ENCODE peak calls at places on chromosomes 11 and 22, in six cellular contexts. One of them, this sample, is unnamed.
A peak's percentile ranks its signal among the peaks of the same experiment; 100 is the strongest.

GRCh38 chr11:30859709-30860108 is 273.6 kb upstream of the MPPED2 start:
- DNase-seq in right atrium auricular region: no peak
- DNase-seq in neural progenitor cell: no peak
- DNase-seq in hepatocyte: peak; percentile 15
- DNase-seq in CD8-positive, alpha-beta T cell: no peak
- DNase-seq in BE2C: no peak
- DNase-seq in this sample: no peak

GRCh38 chr11:69327741-69328191 is 33.8 kb downstream of the MYEOV start:
- DNase-seq in right atrium auricular region: peak; percentile 46
- DNase-seq in BE2C: no peak
- DNase-seq in hepatocyte: no peak
- DNase-seq in CD8-positive, alpha-beta T cell: no peak
- DNase-seq in neural progenitor cell: no peak
- DNase-seq in this sample: no peak

GRCh38 chr22:39664485-39665200 is 94.1 kb downstream of the CACNA1I start:
- DNase-seq in BE2C: no peak
- DNase-seq in hepatocyte: peak; percentile 38
- DNase-seq in CD8-positive, alpha-beta T cell: peak; percentile 54
- DNase-seq in neural progenitor cell: peak; percentile 92
- DNase-seq in right atrium auricular region: no peak
- DNase-seq in this sample: no peak

GRCh38 chr22:39943366-39943765 is 16.8 kb upstream of the TMA7B start:
- DNase-seq in CD8-positive, alpha-beta T cell: peak; percentile 51
- DNase-seq in right atrium auricular region: no peak
- DNase-seq in BE2C: peak; percentile 30
- DNase-seq in neural progenitor cell: peak; percentile 61
- DNase-seq in hepatocyte: no peak
- DNase-seq in this sample: no peak

GRCh38 chr22:39302431-39302960 is 16.9 kb downstream of the RPL3 start:
- DNase-seq in hepatocyte: no peak
- DNase-seq in CD8-positive, alpha-beta T cell: no peak
- DNase-seq in neural progenitor cell: no peak
- DNase-seq in BE2C: no peak
- DNase-seq in right atrium auricular region: no peak
- DNase-seq in this sample: no peak

GRCh38 chr11:73652046-73652730 is 5.8 kb downstream of the PLEKHB1 start:
- DNase-seq in neural progenitor cell: peak; percentile 92
- DNase-seq in hepatocyte: no peak
- DNase-seq in right atrium auricular region: no peak
- DNase-seq in CD8-positive, alpha-beta T cell: no peak
- DNase-seq in BE2C: no peak
- DNase-seq in this sample: no peak

GRCh38 chr22:20256562-20257473 is 11.3 kb downstream of the RTN4R start:
- DNase-seq in BE2C: peak; percentile 67
- DNase-seq in hepatocyte: no peak
- DNase-seq in right atrium auricular region: no peak
- DNase-seq in CD8-positive, alpha-beta T cell: no peak
- DNase-seq in neural progenitor cell: no peak
- DNase-seq in this sample: no peak

GRCh38 chr11:30346068-30346688 is 23.3 kb downstream of the ARL14EP start:
- DNase-seq in CD8-positive, alpha-beta T cell: no peak
- DNase-seq in hepatocyte: peak; percentile 87
- DNase-seq in neural progenitor cell: peak; percentile 82
- DNase-seq in right atrium auricular region: no peak
- DNase-seq in BE2C: no peak
- DNase-seq in this sample: peak; percentile 14

GRCh38 chr11:35500744-35501143 is 24.7 kb downstream of the PAMR1 start:
- DNase-seq in BE2C: no peak
- DNase-seq in right atrium auricular region: no peak
- DNase-seq in CD8-positive, alpha-beta T cell: no peak
- DNase-seq in hepatocyte: no peak
- DNase-seq in neural progenitor cell: no peak
- DNase-seq in this sample: no peak

GRCh38 chr11:6319879-6320410 is 356 bp downstream of the CAVIN3 start:
- DNase-seq in BE2C: no peak
- DNase-seq in right atrium auricular region: peak; percentile 94
- DNase-seq in neural progenitor cell: peak; percentile 80
- DNase-seq in CD8-positive, alpha-beta T cell: no peak
- DNase-seq in hepatocyte: peak; percentile 88
- DNase-seq in this sample: no peak

GRCh38 chr22:37764622-37765021 is 43.1 kb upstream of the GCAT start:
- DNase-seq in hepatocyte: no peak
- DNase-seq in CD8-positive, alpha-beta T cell: no peak
- DNase-seq in right atrium auricular region: no peak
- DNase-seq in BE2C: no peak
- DNase-seq in neural progenitor cell: no peak
- DNase-seq in this sample: no peak

GRCh38 chr11:66112640-66113098 is 42.6 kb downstream of the PACS1 start:
- DNase-seq in hepatocyte: no peak
- DNase-seq in BE2C: no peak
- DNase-seq in neural progenitor cell: no peak
- DNase-seq in right atrium auricular region: peak; percentile 65
- DNase-seq in CD8-positive, alpha-beta T cell: no peak
- DNase-seq in this sample: no peak

GRCh38 chr22:43185860-43186261 is 1.1 kb downstream of the TTLL12 start:
- DNase-seq in BE2C: peak; percentile 61
- DNase-seq in neural progenitor cell: peak; percentile 34
- DNase-seq in CD8-positive, alpha-beta T cell: no peak
- DNase-seq in right atrium auricular region: no peak
- DNase-seq in hepatocyte: peak; percentile 62
- DNase-seq in this sample: no peak

GRCh38 chr22:27107824-27108223 is 450.4 kb downstream of the MIAT start:
- DNase-seq in neural progenitor cell: no peak
- DNase-seq in right atrium auricular region: peak; percentile 91
- DNase-seq in BE2C: peak; percentile 91
- DNase-seq in hepatocyte: peak; percentile 82
- DNase-seq in CD8-positive, alpha-beta T cell: no peak
- DNase-seq in this sample: peak; percentile 99

GRCh38 chr22:27405672-27406388 is 395.7 kb downstream of the MN1 start:
- DNase-seq in hepatocyte: peak; percentile 75
- DNase-seq in BE2C: peak; percentile 66
- DNase-seq in right atrium auricular region: no peak
- DNase-seq in neural progenitor cell: peak; percentile 80
- DNase-seq in CD8-positive, alpha-beta T cell: no peak
- DNase-seq in this sample: no peak

GRCh38 chr22:46604306-46604690 is 15.9 kb upstream of the GRAMD4 start:
- DNase-seq in right atrium auricular region: no peak
- DNase-seq in CD8-positive, alpha-beta T cell: peak; percentile 22
- DNase-seq in BE2C: no peak
- DNase-seq in hepatocyte: no peak
- DNase-seq in neural progenitor cell: no peak
- DNase-seq in this sample: no peak

GRCh38 chr22:45164217-45165123 is 745 bp downstream of the NUP50 start:
- DNase-seq in CD8-positive, alpha-beta T cell: peak; percentile 53
- DNase-seq in BE2C: peak; percentile 41
- DNase-seq in right atrium auricular region: no peak
- DNase-seq in hepatocyte: peak; percentile 59
- DNase-seq in neural progenitor cell: peak; percentile 68
- DNase-seq in this sample: no peak

GRCh38 chr11:67423891-67424613 is 4.2 kb upstream of the RPS6KB2 start:
- DNase-seq in neural progenitor cell: no peak
- DNase-seq in hepatocyte: no peak
- DNase-seq in right atrium auricular region: no peak
- DNase-seq in CD8-positive, alpha-beta T cell: no peak
- DNase-seq in BE2C: no peak
- DNase-seq in this sample: no peak

GRCh38 chr11:60194511-60194910 is 11.6 kb upstream of the MS4A6A start:
- DNase-seq in right atrium auricular region: no peak
- DNase-seq in hepatocyte: no peak
- DNase-seq in BE2C: no peak
- DNase-seq in CD8-positive, alpha-beta T cell: no peak
- DNase-seq in neural progenitor cell: no peak
- DNase-seq in this sample: no peak

GRCh38 chr11:60197442-60197841 is 14.6 kb upstream of the MS4A6A start:
- DNase-seq in CD8-positive, alpha-beta T cell: no peak
- DNase-seq in BE2C: no peak
- DNase-seq in hepatocyte: no peak
- DNase-seq in neural progenitor cell: no peak
- DNase-seq in right atrium auricular region: no peak
- DNase-seq in this sample: no peak

GRCh38 chr11:60195923-60196368 is 13.1 kb upstream of the MS4A6A start:
- DNase-seq in BE2C: no peak
- DNase-seq in neural progenitor cell: no peak
- DNase-seq in right atrium auricular region: no peak
- DNase-seq in CD8-positive, alpha-beta T cell: no peak
- DNase-seq in hepatocyte: no peak
- DNase-seq in this sample: no peak

DNA sequence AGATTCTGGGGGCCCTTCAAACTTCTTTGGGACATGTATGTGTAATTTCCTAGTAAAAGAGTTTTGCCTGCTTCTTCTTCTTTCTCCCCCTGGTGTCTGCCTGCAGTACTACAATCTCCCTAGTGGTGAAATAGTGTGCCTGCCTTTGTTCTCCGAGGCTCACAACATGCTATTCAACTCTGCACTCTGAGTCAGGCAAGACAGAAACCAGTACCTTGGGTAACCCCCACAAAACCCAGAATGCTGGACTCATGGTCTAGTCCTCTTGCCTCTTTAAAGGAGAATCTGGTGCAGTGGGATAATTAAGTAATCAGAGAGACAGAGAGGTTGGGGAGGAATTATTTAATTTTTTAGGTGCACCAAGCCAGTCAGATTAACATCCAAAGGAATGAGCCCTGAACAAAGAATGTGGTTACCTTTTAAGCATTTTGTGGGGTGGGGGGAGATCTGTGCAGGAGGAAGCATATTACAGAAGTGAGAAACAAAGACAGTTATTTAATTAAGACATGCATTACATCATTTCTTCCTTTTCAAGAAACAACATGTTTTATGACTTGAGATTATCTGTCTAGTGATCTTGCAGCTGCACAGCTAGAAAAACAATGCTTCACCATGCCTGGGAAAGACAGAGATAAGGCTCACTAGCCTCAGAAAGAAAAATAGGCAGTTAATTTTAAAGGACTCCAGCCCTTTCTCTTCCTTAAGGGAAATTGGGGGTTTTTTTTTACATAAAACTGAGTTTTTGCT is 11.0 kb upstream of the MS4A6A start:
- DNase-seq in neural progenitor cell: peak; percentile 72
- DNase-seq in BE2C: peak; percentile 48
- DNase-seq in right atrium auricular region: peak; percentile 72
- DNase-seq in CD8-positive, alpha-beta T cell: peak; percentile 46
- DNase-seq in hepatocyte: peak; percentile 66
- DNase-seq in this sample: peak; percentile 21
- TF ChIP-seq CTCF in neural progenitor cell: peak; percentile 70
- TF ChIP-seq CTCF in BE2C: peak; percentile 82
- TF ChIP-seq CTCF in right atrium auricular region: peak; percentile 65
- TF ChIP-seq CTCF in CD8-positive, alpha-beta T cell: peak; percentile 79
- TF ChIP-seq CTCF in hepatocyte: peak; percentile 45
- TF ChIP-seq CTCF in this sample: peak; percentile 91

GRCh38 chr11:45663486-45664375 is 1.7 kb downstream of the CHST1 start:
- DNase-seq in right atrium auricular region: no peak
- DNase-seq in neural progenitor cell: no peak
- DNase-seq in BE2C: no peak
- DNase-seq in hepatocyte: no peak
- DNase-seq in CD8-positive, alpha-beta T cell: no peak
- DNase-seq in this sample: no peak
- H3K4me3 ChIP-seq in right atrium auricular region: peak overlapping the region; percentile 73
- H3K4me3 ChIP-seq in neural progenitor cell: peak overlapping the region; percentile 85
- H3K4me3 ChIP-seq in BE2C: peak overlapping the region; percentile 46
- H3K4me3 ChIP-seq in hepatocyte: no peak overlapping the region
- H3K4me3 ChIP-seq in CD8-positive, alpha-beta T cell: no peak overlapping the region
- H3K4me3 ChIP-seq in this sample: peak overlapping the region; percentile 55

GRCh38 chr22:24046024-24046423 is 34.9 kb downstream of the CABIN1 start:
- DNase-seq in hepatocyte: no peak
- DNase-seq in CD8-positive, alpha-beta T cell: no peak
- DNase-seq in BE2C: no peak
- DNase-seq in neural progenitor cell: no peak
- DNase-seq in right atrium auricular region: no peak
- DNase-seq in this sample: no peak

GRCh38 chr22:24049211-24049610 is 38.1 kb downstream of the CABIN1 start:
- DNase-seq in right atrium auricular region: no peak
- DNase-seq in BE2C: no peak
- DNase-seq in hepatocyte: no peak
- DNase-seq in neural progenitor cell: no peak
- DNase-seq in CD8-positive, alpha-beta T cell: no peak
- DNase-seq in this sample: no peak

GRCh38 chr22:24039046-24039445 is 27.9 kb downstream of the CABIN1 start:
- DNase-seq in neural progenitor cell: no peak
- DNase-seq in right atrium auricular region: no peak
- DNase-seq in hepatocyte: no peak
- DNase-seq in BE2C: no peak
- DNase-seq in CD8-positive, alpha-beta T cell: no peak
- DNase-seq in this sample: no peak

GRCh38 chr22:24040946-24041345 is 29.8 kb downstream of the CABIN1 start:
- DNase-seq in BE2C: no peak
- DNase-seq in neural progenitor cell: no peak
- DNase-seq in right atrium auricular region: no peak
- DNase-seq in CD8-positive, alpha-beta T cell: no peak
- DNase-seq in hepatocyte: no peak
- DNase-seq in this sample: no peak

DNA sequence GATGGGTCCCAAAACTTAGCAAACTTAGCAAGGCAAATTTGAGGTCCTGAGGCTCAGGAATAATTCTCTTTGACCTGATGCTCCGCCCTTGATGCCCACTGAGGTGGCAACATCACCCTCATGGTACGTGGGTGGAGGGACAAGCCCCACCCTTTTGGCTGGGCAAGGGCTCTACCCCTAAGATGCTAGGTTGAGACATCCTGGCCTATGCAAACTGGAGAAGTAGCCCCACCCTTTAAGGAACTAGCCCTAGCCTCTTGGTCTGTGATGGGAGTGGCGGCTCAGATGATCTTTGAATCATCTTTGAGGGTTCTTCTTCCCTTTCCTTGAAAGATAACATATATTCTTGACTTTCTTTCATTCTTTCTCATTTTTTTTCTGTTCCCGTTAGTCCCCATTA is 32.9 kb downstream of the CABIN1 start:
- DNase-seq in hepatocyte: no peak
- DNase-seq in neural progenitor cell: no peak
- DNase-seq in BE2C: no peak
- DNase-seq in CD8-positive, alpha-beta T cell: no peak
- DNase-seq in right atrium auricular region: peak; percentile 42
- DNase-seq in this sample: no peak
- H3K36me3 ChIP-seq in hepatocyte: no peaks in the 10 kb centered on the region
- H3K36me3 ChIP-seq in neural progenitor cell: no peaks in the 10 kb centered on the region
- H3K36me3 ChIP-seq in BE2C: peaks cover 45% of the 10 kb centered on the region
- H3K36me3 ChIP-seq in CD8-positive, alpha-beta T cell: peaks cover 27% of the 10 kb centered on the region
- H3K36me3 ChIP-seq in right atrium auricular region: peaks cover 53% of the 10 kb centered on the region
- H3K36me3 ChIP-seq in this sample: peaks cover 2% of the 10 kb centered on the region

GRCh38 chr22:41800348-41801146 is at the start of gene CCDC134:
- DNase-seq in hepatocyte: peak; percentile 94
- DNase-seq in right atrium auricular region: peak; percentile 89
- DNase-seq in BE2C: peak; percentile 96
- DNase-seq in neural progenitor cell: peak; percentile 95
- DNase-seq in CD8-positive, alpha-beta T cell: peak; percentile 92
- DNase-seq in this sample: peak; percentile 47

GRCh38 chr22:41801147-41801819 is 804 bp downstream of the CCDC134 start:
- DNase-seq in BE2C: no peak
- DNase-seq in CD8-positive, alpha-beta T cell: no peak
- DNase-seq in neural progenitor cell: no peak
- DNase-seq in right atrium auricular region: no peak
- DNase-seq in hepatocyte: no peak
- DNase-seq in this sample: no peak

GRCh38 chr22:41798736-41799135 is 1.7 kb upstream of the CCDC134 start:
- DNase-seq in BE2C: no peak
- DNase-seq in CD8-positive, alpha-beta T cell: no peak
- DNase-seq in neural progenitor cell: no peak
- DNase-seq in hepatocyte: no peak
- DNase-seq in right atrium auricular region: no peak
- DNase-seq in this sample: no peak

GRCh38 chr22:41801886-41802285 is 1.4 kb downstream of the CCDC134 start:
- DNase-seq in neural progenitor cell: no peak
- DNase-seq in hepatocyte: no peak
- DNase-seq in BE2C: no peak
- DNase-seq in CD8-positive, alpha-beta T cell: no peak
- DNase-seq in right atrium auricular region: no peak
- DNase-seq in this sample: no peak

GRCh38 chr22:41799486-41800347 is 762 bp upstream of the CCDC134 start:
- DNase-seq in right atrium auricular region: peak; percentile 61
- DNase-seq in neural progenitor cell: peak; percentile 39
- DNase-seq in BE2C: no peak
- DNase-seq in CD8-positive, alpha-beta T cell: peak; percentile 15
- DNase-seq in hepatocyte: peak; percentile 15
- DNase-seq in this sample: no peak
- TF ChIP-seq CTCF in right atrium auricular region: no peak
- TF ChIP-seq CTCF in neural progenitor cell: no peak
- TF ChIP-seq CTCF in BE2C: no peak
- TF ChIP-seq CTCF in CD8-positive, alpha-beta T cell: no peak
- TF ChIP-seq CTCF in hepatocyte: no peak
- TF ChIP-seq CTCF in this sample: no peak

This sample was measured in kidney epithelial cell.